ENCODE peak calls at places on chromosomes 2 and 18, in four cellular contexts. S is CD4-positive, alpha-beta T cell; B is esophagus squamous epithelium; D is GM12865. U is an unnamed sample.

GRCh38 chr2:216492951-216493685 is 5.5 kb upstream of the RPL37A start:
- DNase-seq in S (no peak), B (no peak), D (peak), U (no peak)

GRCh38 chr2:176991421-176991820 is 221.2 kb upstream of the HNRNPA3 start:
- DNase-seq in S (no peak), B (no peak), D (no peak), U (no peak)

GRCh38 chr2:239729681-239730566 is 295.2 kb downstream of the NDUFA10 start:
- DNase-seq in S (no peak), B (no peak), D (no peak), U (no peak)

GRCh38 chr2:65300772-65301711 is 73.4 kb downstream of the ACTR2 start:
- DNase-seq in S (peak), B (no peak), D (peak), U (peak)

GRCh38 chr2:86441789-86442641 is 844 bp downstream of the KDM3A start:
- DNase-seq in S (peak), B (peak), D (peak), U (peak)

GRCh38 chr2:85134255-85135065 is 1.3 kb downstream of the TCF7L1 start:
- DNase-seq in S (no peak), B (no peak), D (no peak), U (no peak)

GRCh38 chr2:30422437-30422805 is 24.6 kb upstream of the LCLAT1 start:
- DNase-seq in S (peak), B (no peak), D (peak), U (no peak)

GRCh38 chr2:232008907-232009638 is 47.6 kb downstream of the DIS3L2 start:
- DNase-seq in S (no peak), B (no peak), D (no peak), U (no peak)

GRCh38 chr2:24831736-24832421 is 38.7 kb downstream of the CENPO start:
- DNase-seq in S (no peak), B (no peak), D (no peak), U (peak)

GRCh38 chr2:238294393-238295143 is 6.2 kb upstream of the PER2 start:
- DNase-seq in S (no peak), B (no peak), D (no peak), U (no peak)

GRCh38 chr2:158926478-158926948 is 41.9 kb upstream of the TANC1 start:
- DNase-seq in S (no peak), B (no peak), D (peak), U (no peak)

GRCh38 chr18:44715245-44715644 is 34.6 kb downstream of the SETBP1 start:
- DNase-seq in S (no peak), B (no peak), D (no peak), U (no peak)

GRCh38 chr2:154720642-154721041 is 22.1 kb downstream of the KCNJ3 start:
- DNase-seq in S (no peak), B (no peak), D (no peak), U (no peak)

GRCh38 chr2:113283704-113284284 is 5.1 kb upstream of the PAX8 start:
- DNase-seq in S (no peak), B (no peak), D (no peak), U (peak)

GRCh38 chr2:186036862-186037449 is 298.4 kb downstream of the FSIP2 start:
- DNase-seq in S (no peak), B (no peak), D (no peak), U (no peak)

GRCh38 chr2:65919579-65920188 is 487.3 kb upstream of the SPRED2 start:
- DNase-seq in S (no peak), B (no peak), D (no peak), U (no peak)

GRCh38 chr18:43279015-43279758 is 1.9 kb upstream of the SYT4 start:
- DNase-seq in S (no peak), B (no peak), D (peak), U (no peak)

GRCh38 chr2:125730921-125731320 is 925.0 kb upstream of the GYPC start:
- DNase-seq in S (no peak), B (no peak), D (no peak), U (no peak)

GRCh38 chr2:83142934-83143333 is 1316.1 kb downstream of the SUCLG1 start:
- DNase-seq in S (no peak), B (no peak), D (no peak), U (no peak)
- TF ChIP-seq CTCF in S (no peak), B (no peak), D (no peak), U (no peak)

DNA sequence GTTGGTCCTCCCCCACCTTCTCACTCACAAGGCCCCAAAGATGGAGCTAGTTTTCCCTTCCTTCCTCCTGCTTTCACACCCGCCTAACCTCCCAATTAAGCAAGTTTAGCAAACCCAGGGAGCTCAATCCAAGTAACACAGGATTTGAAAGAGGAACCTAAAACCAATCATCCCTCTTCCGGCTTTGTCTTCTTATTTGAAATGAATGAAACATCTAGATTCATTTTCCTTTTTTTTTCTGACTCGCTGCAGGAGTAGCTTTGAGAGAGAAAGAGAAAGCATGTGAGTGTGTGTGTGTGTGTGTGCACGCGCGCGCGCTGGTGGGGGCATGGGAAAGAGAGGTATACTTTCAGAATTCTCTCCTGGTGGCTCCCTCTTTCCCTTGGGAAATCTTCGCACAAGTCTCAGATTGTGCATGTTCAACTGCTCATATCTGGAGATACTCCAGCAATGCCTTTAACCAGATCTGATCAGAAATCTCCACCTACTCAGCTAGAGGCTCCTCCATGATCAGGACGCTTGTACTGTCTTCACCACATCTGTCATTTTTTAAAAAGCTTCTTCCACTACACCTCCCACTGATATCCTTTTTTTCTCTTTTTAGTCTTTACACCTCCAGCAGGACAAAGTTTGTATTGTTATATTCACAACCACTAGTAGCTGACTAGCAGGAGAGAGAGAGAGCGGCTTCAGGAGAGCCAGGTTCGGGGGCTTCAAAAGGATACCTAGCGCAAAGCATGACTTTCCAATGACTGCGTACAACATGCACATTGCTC is 1.6 kb downstream of the SLC8A1 start:
- DNase-seq in S (no peak), B (no peak), D (no peak), U (no peak)
- TF ChIP-seq CTCF in S (no peak), B (no peak), D (no peak), U (no peak)

GRCh38 chr18:75205760-75206109 is 3.2 kb downstream of the PTGR3 start:
- DNase-seq in S (no peak), B (no peak), D (no peak), U (no peak)
- TF ChIP-seq CTCF in S (no peak), B (no peak), D (no peak), U (no peak)

DNA sequence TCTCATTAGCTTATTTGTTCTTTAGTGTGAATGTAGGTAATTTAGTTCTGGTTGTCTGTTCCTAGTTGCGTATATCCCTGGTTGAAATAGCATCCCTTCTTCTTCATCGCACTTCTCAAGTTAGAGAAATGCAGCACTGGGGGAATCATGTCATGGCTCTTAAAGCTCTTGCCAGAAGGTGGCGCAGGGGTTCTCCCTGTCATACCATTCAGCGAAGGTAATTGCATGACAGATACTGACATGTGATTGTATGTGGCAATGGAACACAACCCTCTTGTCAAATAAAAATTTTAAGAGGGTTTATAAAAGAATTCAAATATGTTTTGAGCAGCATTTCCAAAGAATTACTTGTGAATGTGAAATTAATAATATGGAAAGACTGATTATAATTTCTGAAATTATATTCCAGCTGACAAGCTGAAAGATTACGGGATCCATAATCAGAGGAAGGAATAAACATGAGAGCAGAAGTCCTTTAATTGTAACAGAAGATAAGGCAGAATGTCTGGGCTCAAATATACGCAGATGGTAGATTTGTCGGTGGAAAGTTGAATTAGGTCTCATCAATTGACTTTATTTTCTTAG is 411.7 kb downstream of the DSEL start:
- DNase-seq in S (no peak), B (no peak), D (peak), U (no peak)
- TF ChIP-seq CTCF in S (peak), B (peak), D (peak), U (no peak)